ENCODE peak calls at places on chromosomes 3 and 15, in five cellular contexts. One of them, this sample, is unnamed.

GRCh38 chr15:66595937-66596545 is 30.2 kb upstream of the LCTL start:
- DNase-seq in sigmoid colon: no peak
- DNase-seq in heart left ventricle: no peak
- DNase-seq in A549: no peak
- DNase-seq in IMR-90: peak; percentile 54
- DNase-seq in this sample: no peak

GRCh38 chr3:97228966-97229365 is 414.6 kb downstream of the EPHA6 start:
- DNase-seq in IMR-90: no peak
- DNase-seq in A549: no peak
- DNase-seq in heart left ventricle: no peak
- DNase-seq in sigmoid colon: no peak
- DNase-seq in this sample: no peak

GRCh38 chr15:76840830-76841460 is 64.2 kb downstream of the SCAPER start:
- DNase-seq in sigmoid colon: no peak
- DNase-seq in A549: peak; percentile 48
- DNase-seq in heart left ventricle: no peak
- DNase-seq in IMR-90: peak; percentile 64
- DNase-seq in this sample: no peak

GRCh38 chr15:67224889-67225288 is 29.6 kb downstream of the AAGAB start:
- DNase-seq in A549: no peak
- DNase-seq in IMR-90: no peak
- DNase-seq in sigmoid colon: no peak
- DNase-seq in heart left ventricle: no peak
- DNase-seq in this sample: no peak

GRCh38 chr15:36469567-36469966 is 109.9 kb upstream of the CDIN1 start:
- DNase-seq in sigmoid colon: no peak
- DNase-seq in A549: no peak
- DNase-seq in IMR-90: peak; percentile 73
- DNase-seq in heart left ventricle: no peak
- DNase-seq in this sample: peak; percentile 4

GRCh38 chr15:45351229-45351628 is 27.1 kb downstream of the GATM start:
- DNase-seq in IMR-90: no peak
- DNase-seq in heart left ventricle: no peak
- DNase-seq in A549: no peak
- DNase-seq in sigmoid colon: no peak
- DNase-seq in this sample: no peak

GRCh38 chr3:69250014-69250413 is 127.6 kb upstream of the LMOD3 start:
- DNase-seq in IMR-90: no peak
- DNase-seq in sigmoid colon: no peak
- DNase-seq in heart left ventricle: peak; percentile 60
- DNase-seq in A549: peak; percentile 18
- DNase-seq in this sample: no peak

GRCh38 chr3:157160652-157161480 is 919 bp upstream of the CCNL1 start:
- DNase-seq in sigmoid colon: peak; percentile 95
- DNase-seq in heart left ventricle: peak; percentile 89
- DNase-seq in A549: peak; percentile 87
- DNase-seq in IMR-90: peak; percentile 94
- DNase-seq in this sample: peak; percentile 44

GRCh38 chr3:69079269-69080159 is 651 bp downstream of the UBA3 start:
- DNase-seq in heart left ventricle: no peak
- DNase-seq in sigmoid colon: no peak
- DNase-seq in IMR-90: no peak
- DNase-seq in A549: no peak
- DNase-seq in this sample: no peak

GRCh38 chr3:57918123-57918837 is 89.9 kb upstream of the FLNB start:
- DNase-seq in IMR-90: peak; percentile 87
- DNase-seq in heart left ventricle: no peak
- DNase-seq in A549: no peak
- DNase-seq in sigmoid colon: no peak
- DNase-seq in this sample: peak; percentile 22

GRCh38 chr3:183489455-183490210 is 61.2 kb upstream of the MCF2L2 start:
- DNase-seq in IMR-90: peak; percentile 43
- DNase-seq in sigmoid colon: no peak
- DNase-seq in heart left ventricle: no peak
- DNase-seq in A549: no peak
- DNase-seq in this sample: no peak

DNA sequence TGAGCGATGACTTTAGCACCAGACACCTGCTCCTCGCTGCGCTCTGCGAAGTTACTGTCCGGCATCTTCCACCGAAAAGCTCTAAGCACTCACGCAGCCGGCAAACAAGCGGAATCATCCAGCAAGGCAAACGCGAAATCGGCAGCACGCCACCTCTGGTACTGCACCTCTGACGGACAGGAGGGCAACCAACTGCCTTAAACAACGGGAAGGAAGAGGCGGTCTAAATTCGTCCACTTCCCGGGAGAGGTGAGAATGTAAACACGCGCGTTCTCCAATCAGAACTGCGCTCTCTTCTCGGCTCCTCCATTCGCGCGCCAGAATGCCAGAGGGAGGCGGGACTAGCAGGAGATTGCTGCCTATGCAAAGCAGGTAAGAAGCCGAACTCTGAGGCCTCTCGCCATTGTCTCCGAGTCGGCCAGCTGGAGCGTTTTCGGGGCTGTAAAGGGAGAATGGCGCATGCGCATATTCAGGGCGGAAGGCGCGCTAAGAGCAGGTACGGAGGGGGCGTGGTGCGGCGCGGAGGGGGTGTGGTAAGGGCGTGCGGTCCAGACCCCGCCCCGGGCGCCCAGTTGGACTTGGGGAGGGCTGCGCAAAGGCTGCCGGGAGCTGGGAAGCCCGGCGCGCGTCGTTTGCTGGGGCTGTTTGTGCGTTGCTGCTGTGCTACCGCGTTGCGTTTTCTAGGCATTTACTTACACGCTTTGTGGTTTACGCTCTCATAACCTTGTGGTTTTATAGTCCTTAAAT is at the start of the genes BTD and HACL1:
- DNase-seq in sigmoid colon: peak; percentile 99
- DNase-seq in A549: peak; percentile 99
- DNase-seq in IMR-90: peak; percentile 99
- DNase-seq in heart left ventricle: peak; percentile 98
- DNase-seq in this sample: peak; percentile 79
- TF ChIP-seq POLR2A in sigmoid colon: peak; percentile 83
- TF ChIP-seq POLR2A in A549: peak; percentile 97
- TF ChIP-seq POLR2A in IMR-90: peak; percentile 68
- TF ChIP-seq POLR2A in heart left ventricle: peak; percentile 24
- TF ChIP-seq POLR2A in this sample: peak; percentile 89

GRCh38 chr3:133661454-133662255 is at the start of gene TOPBP1:
- DNase-seq in sigmoid colon: peak; percentile 86
- DNase-seq in heart left ventricle: peak; percentile 83
- DNase-seq in A549: peak; percentile 64
- DNase-seq in IMR-90: peak; percentile 70
- DNase-seq in this sample: peak; percentile 81
- TF ChIP-seq POLR2A in sigmoid colon: no peak
- TF ChIP-seq POLR2A in heart left ventricle: no peak
- TF ChIP-seq POLR2A in A549: peak; percentile 46
- TF ChIP-seq POLR2A in IMR-90: peak; percentile 44
- TF ChIP-seq POLR2A in this sample: peak; percentile 65

GRCh38 chr15:41494190-41494921 is 682 bp downstream of the ITPKA start:
- DNase-seq in A549: peak; percentile 18
- DNase-seq in sigmoid colon: no peak
- DNase-seq in heart left ventricle: no peak
- DNase-seq in IMR-90: no peak
- DNase-seq in this sample: no peak

GRCh38 chr15:41491889-41492288 is 1.8 kb upstream of the ITPKA start:
- DNase-seq in heart left ventricle: no peak
- DNase-seq in A549: no peak
- DNase-seq in IMR-90: no peak
- DNase-seq in sigmoid colon: no peak
- DNase-seq in this sample: no peak

GRCh38 chr15:41493902-41494189 is 172 bp downstream of the ITPKA start:
- DNase-seq in sigmoid colon: no peak
- DNase-seq in heart left ventricle: no peak
- DNase-seq in IMR-90: no peak
- DNase-seq in A549: no peak
- DNase-seq in this sample: no peak

GRCh38 chr15:41492597-41493204 is 973 bp upstream of the ITPKA start:
- DNase-seq in heart left ventricle: no peak
- DNase-seq in IMR-90: no peak
- DNase-seq in sigmoid colon: no peak
- DNase-seq in A549: no peak
- DNase-seq in this sample: no peak

DNA sequence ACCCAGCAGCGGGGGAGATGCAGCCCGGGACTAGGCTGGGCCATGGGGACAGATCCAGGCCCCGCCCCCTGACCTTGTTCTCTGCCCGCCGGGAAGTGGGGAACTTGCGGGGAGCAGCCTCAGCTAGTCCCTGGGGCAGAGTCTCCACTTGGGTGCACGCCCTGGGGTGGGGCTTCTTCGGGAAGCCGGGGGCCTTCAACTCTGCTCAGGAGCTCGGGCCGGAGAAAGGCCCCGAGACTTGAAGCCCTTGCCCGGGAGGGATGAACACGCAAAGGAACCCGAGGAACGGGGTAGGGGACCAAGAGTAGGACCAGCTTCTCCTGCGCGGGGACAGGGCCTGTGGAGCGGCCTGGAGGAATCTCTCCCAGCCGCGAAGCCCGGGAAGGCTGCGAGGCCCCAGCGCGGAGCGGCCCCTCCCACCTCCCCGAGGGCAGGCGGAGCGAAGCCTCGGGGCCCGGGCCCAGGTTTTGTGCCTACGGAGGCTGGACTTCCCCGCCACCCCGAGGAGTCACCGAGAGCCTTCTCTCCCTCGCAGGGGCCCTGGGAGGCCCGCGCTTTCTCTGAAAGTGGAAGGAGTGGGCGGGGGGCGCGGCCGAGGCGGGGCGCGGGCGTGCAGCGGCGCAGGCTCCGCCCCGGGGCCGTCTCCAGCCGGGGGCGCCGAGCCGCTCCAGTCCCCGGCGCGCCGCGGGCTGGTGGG is at the start of gene ITPKA:
- DNase-seq in heart left ventricle: peak; percentile 79
- DNase-seq in sigmoid colon: peak; percentile 86
- DNase-seq in IMR-90: peak; percentile 78
- DNase-seq in A549: peak; percentile 61
- DNase-seq in this sample: peak; percentile 97
- TF ChIP-seq POLR2A in heart left ventricle: no peak
- TF ChIP-seq POLR2A in sigmoid colon: no peak
- TF ChIP-seq POLR2A in IMR-90: no peak
- TF ChIP-seq POLR2A in A549: no peak
- TF ChIP-seq POLR2A in this sample: peak; percentile 47

GRCh38 chr3:114308830-114309229 is 15.0 kb downstream of the TIGIT start:
- DNase-seq in heart left ventricle: no peak
- DNase-seq in IMR-90: no peak
- DNase-seq in sigmoid colon: no peak
- DNase-seq in A549: no peak
- DNase-seq in this sample: no peak
- TF ChIP-seq POLR2A in heart left ventricle: no peak
- TF ChIP-seq POLR2A in IMR-90: no peak
- TF ChIP-seq POLR2A in sigmoid colon: no peak
- TF ChIP-seq POLR2A in A549: no peak
- TF ChIP-seq POLR2A in this sample: no peak

GRCh38 chr3:113210608-113211369 is 568 bp upstream of the BOC start:
- DNase-seq in A549: no peak
- DNase-seq in IMR-90: no peak
- DNase-seq in sigmoid colon: peak; percentile 80
- DNase-seq in heart left ventricle: no peak
- DNase-seq in this sample: peak; percentile 24

GRCh38 chr3:113212845-113213375 is 1.6 kb downstream of the BOC start:
- DNase-seq in IMR-90: no peak
- DNase-seq in heart left ventricle: no peak
- DNase-seq in sigmoid colon: no peak
- DNase-seq in A549: no peak
- DNase-seq in this sample: peak; percentile 14

GRCh38 chr3:113214227-113214626 is 2.9 kb downstream of the BOC start:
- DNase-seq in sigmoid colon: no peak
- DNase-seq in heart left ventricle: no peak
- DNase-seq in IMR-90: no peak
- DNase-seq in A549: no peak
- DNase-seq in this sample: no peak

GRCh38 chr3:113211370-113212154 is at the start of gene BOC:
- DNase-seq in heart left ventricle: peak; percentile 49
- DNase-seq in IMR-90: peak; percentile 68
- DNase-seq in sigmoid colon: peak; percentile 77
- DNase-seq in A549: peak; percentile 43
- DNase-seq in this sample: peak; percentile 52

DNA sequence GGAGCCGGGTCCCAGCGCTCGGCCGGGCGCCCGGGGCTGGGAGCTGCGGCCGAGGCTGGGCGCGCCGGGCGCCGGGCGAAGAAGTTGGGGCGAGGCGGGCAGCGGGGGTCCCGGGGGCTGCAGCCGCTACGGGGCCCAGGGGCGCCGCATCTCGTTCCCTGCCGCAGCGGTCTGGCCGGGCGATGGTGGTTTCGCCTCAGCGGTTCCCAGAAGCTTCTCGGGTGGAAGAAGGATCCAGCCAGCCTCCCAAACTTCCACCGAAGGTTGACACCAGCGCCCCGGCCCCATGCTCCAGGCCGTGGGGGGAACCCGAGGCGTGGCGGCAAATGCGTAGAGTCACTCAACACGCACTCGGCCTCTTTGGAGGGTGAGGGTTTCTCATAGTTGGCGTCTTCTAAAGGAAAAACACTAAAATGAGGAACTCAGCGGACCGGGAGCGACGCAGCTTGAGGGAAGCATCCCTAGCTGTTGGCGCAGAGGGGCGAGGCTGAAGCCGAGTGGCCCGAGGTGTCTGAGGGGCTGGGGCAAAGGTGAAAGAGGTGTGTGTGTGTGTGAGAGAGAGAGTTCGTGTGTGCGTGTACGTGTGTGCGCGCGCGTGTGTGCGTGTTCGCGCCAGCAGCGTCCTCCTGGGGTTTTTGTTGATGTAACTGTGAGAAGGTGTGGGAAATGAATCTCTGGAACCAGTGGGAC is 943 bp downstream of the BOC start:
- DNase-seq in sigmoid colon: peak; percentile 76
- DNase-seq in heart left ventricle: peak; percentile 40
- DNase-seq in IMR-90: no peak
- DNase-seq in A549: peak; percentile 10
- DNase-seq in this sample: peak; percentile 39
- TF ChIP-seq POLR2A in sigmoid colon: no peak
- TF ChIP-seq POLR2A in heart left ventricle: no peak
- TF ChIP-seq POLR2A in IMR-90: peak; percentile 29
- TF ChIP-seq POLR2A in A549: no peak
- TF ChIP-seq POLR2A in this sample: no peak